ENCODE peak calls at places on chromosomes 5 and 9, in nine cellular contexts. Z, T, Q, K, R, C, X, S and Y are unnamed samples. For H3K9me3, the result is how much of the 10 kb centered on the place peaks cover.

GRCh38 chr9:75432386-75432785 is 344.1 kb downstream of the OSTF1 start:
- DNase-seq in Z (peak), T (no peak), Q (no peak), K (no peak), R (no peak), C (no peak), X (no peak), S (no peak), Y (no peak)

GRCh38 chr9:88645869-88646204 is 110.9 kb downstream of the NXNL2 start:
- DNase-seq in Z (no peak), T (no peak), Q (no peak), K (no peak), R (no peak), C (no peak), X (no peak), S (no peak), Y (no peak)

GRCh38 chr9:94799578-94800264 is 73.2 kb downstream of the AOPEP start:
- DNase-seq in Z (no peak), T (no peak), Q (peak), K (no peak), R (no peak), C (peak), X (no peak), S (no peak), Y (no peak)

GRCh38 chr9:129763235-129763917 is 10.5 kb upstream of the PTGES start:
- DNase-seq in Z (peak), T (no peak), Q (peak), K (peak), R (no peak), C (peak), X (no peak), S (no peak), Y (no peak)

GRCh38 chr5:43773032-43773830 is 170.3 kb downstream of the NNT start:
- DNase-seq in Z (no peak), T (no peak), Q (peak), K (no peak), R (no peak), C (peak), X (no peak), S (no peak), Y (no peak)

GRCh38 chr5:93572773-93573626 is 8.0 kb downstream of the NR2F1-AS1 start:
- DNase-seq in Z (no peak), T (no peak), Q (peak), K (peak), R (no peak), C (no peak), X (no peak), S (no peak), Y (no peak)

GRCh38 chr9:126423709-126424185 is 97.1 kb downstream of the MVB12B start:
- DNase-seq in Z (no peak), T (no peak), Q (no peak), K (no peak), R (no peak), C (no peak), X (no peak), S (no peak), Y (no peak)

GRCh38 chr5:32173394-32174010 is 617 bp downstream of the GOLPH3 start:
- DNase-seq in Z (peak), T (peak), Q (no peak), K (peak), R (peak), C (peak), X (peak), S (peak), Y (peak)

GRCh38 chr5:150918613-150919012 is 13.8 kb upstream of the ZNF300 start:
- DNase-seq in Z (no peak), T (no peak), Q (peak), K (no peak), R (no peak), C (no peak), X (no peak), S (no peak), Y (no peak)
- H3K9me3 ChIP-seq in Z (half or more), T (under half), Q (under half), K (under half), R (under half), C (half or more), X (under half), S (half or more), Y (under half)

GRCh38 chr5:141383345-141383744 is 803 bp downstream of the PCDHGA7 start:
- DNase-seq in Z (no peak), T (no peak), Q (no peak), K (no peak), R (no peak), C (no peak), X (no peak), S (no peak), Y (no peak)
- H3K9me3 ChIP-seq in Z (half or more), T (under half), Q (under half), K (half or more), R (half or more), C (under half), X (under half), S (half or more), Y (under half)

DNA sequence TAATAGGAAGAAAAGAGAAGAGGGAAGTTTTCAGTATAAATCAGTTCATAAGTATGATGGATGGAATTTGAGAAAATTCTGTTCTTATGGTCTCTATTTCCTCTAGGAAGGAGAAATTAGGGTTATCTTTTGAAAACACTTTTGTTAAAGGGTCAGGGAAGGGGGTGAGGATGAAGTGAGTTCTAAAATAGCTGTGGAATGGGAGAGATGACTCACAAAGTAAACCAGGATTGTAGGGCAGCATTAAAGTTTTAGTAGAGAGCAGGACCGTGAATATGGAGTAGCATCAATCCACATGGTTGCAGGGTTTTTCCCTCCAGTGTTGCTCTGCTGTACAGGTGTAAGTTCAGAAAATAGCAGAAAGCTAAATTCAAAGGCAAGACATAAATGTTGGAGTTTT is 32.4 kb downstream of the MUSK start:
- DNase-seq in Z (no peak), T (no peak), Q (peak), K (no peak), R (no peak), C (peak), X (no peak), S (no peak), Y (no peak)
- H3K9me3 ChIP-seq in Z (under half), T (under half), Q (under half), K (under half), R (under half), C (under half), X (under half), S (under half), Y (under half)

DNA sequence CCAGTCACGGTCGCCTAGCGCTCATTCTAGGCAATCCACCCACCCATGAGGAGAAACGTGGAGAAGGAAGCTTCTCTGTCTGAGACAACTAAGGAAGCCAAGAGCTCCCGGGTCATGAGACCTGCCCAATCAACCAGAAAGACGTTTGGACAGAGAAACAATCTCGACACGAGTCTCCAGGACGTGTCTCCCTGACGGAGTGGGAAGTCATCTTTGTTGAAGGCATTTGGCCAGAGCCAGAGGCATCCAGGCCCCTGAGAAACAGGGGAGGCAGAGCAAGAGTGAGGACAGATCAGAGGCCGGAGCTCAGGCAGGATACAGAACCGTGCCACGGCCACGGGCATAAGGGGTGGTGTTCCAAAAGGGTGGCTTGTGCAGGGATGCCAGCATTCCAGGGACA is 479.0 kb downstream of the SPATA31A7 start:
- DNase-seq in Z (no peak), T (no peak), Q (no peak), K (no peak), R (no peak), C (no peak), X (no peak), S (no peak), Y (no peak)
- H3K9me3 ChIP-seq in Z (half or more), T (under half), Q (under half), K (under half), R (under half), C (under half), X (under half), S (under half), Y (under half)

DNA sequence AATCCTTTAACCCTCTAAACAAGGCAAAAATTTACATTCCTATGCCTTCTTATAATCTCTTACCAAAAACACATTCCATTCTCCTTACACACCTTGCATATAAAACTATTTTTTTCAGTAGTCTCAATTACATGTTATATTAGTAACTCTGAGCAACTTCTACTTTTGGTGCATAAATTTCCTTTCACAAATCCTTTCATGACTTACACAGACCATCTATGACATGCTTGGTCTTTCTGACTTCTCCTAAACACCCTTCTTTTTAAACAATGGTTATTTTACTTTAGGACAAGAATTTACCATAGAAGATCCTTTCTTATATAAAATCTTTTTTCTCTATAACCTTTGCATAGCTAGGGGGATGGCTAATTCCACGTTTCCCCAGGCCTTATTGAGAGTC is 208.0 kb upstream of the ARRDC3 start:
- DNase-seq in Z (no peak), T (no peak), Q (no peak), K (no peak), R (no peak), C (no peak), X (no peak), S (no peak), Y (no peak)
- H3K9me3 ChIP-seq in Z (under half), T (under half), Q (under half), K (under half), R (under half), C (under half), X (under half), S (half or more), Y (under half)

GRCh38 chr5:153168226-153168625 is 322.2 kb upstream of the GRIA1 start:
- DNase-seq in Z (no peak), T (no peak), Q (peak), K (no peak), R (no peak), C (no peak), X (no peak), S (no peak), Y (no peak)
- H3K9me3 ChIP-seq in Z (under half), T (under half), Q (under half), K (under half), R (under half), C (under half), X (under half), S (under half), Y (under half)